ENCODE peak calls at places on chromosomes 2 and 18, in four cellular contexts. S is CD8-positive, alpha-beta T cell; Q is NCI-H345; O is CD8-positive, alpha-beta memory T cell. E is an unnamed sample.

GRCh38 chr18:47263828-47264314 is 12.4 kb upstream of the SKOR2 start:
- DNase-seq in S (no peak), Q (no peak), O (no peak), E (no peak)

GRCh38 chr2:85596486-85597143 is 1.1 kb downstream of the RNF181 start:
- DNase-seq in S (no peak), Q (no peak), O (peak), E (no peak)

GRCh38 chr2:44579136-44579836 is 217.5 kb downstream of the CAMKMT start:
- DNase-seq in S (no peak), Q (no peak), O (no peak), E (no peak)

GRCh38 chr2:130756721-130757195 is 1.4 kb downstream of the AMER3 start:
- DNase-seq in S (no peak), Q (peak), O (no peak), E (no peak)

GRCh38 chr2:47313141-47313691 is 89.7 kb upstream of the MSH2 start:
- DNase-seq in S (no peak), Q (no peak), O (no peak), E (no peak)

GRCh38 chr2:239400000-239400831 is 604 bp downstream of the HDAC4 start:
- DNase-seq in S (no peak), Q (peak), O (peak), E (no peak)

GRCh38 chr2:66693007-66693965 is 258.4 kb downstream of the MEIS1 start:
- DNase-seq in S (no peak), Q (no peak), O (no peak), E (no peak)

GRCh38 chr2:116250376-116250775 is 1564.1 kb upstream of the DDX18 start:
- DNase-seq in S (no peak), Q (no peak), O (no peak), E (no peak)

GRCh38 chr18:13645093-13645492 is 81.3 kb downstream of the FAM210A start:
- DNase-seq in S (no peak), Q (no peak), O (no peak), E (no peak)

GRCh38 chr2:232328516-232329460 is 49.8 kb upstream of the ALPP start:
- DNase-seq in S (no peak), Q (no peak), O (no peak), E (no peak)

GRCh38 chr2:133266926-133267590 is 301.2 kb downstream of the NCKAP5 start:
- DNase-seq in S (no peak), Q (peak), O (no peak), E (no peak)

GRCh38 chr2:112940859-112941258 is 29.9 kb downstream of the IL37 start:
- DNase-seq in S (no peak), Q (no peak), O (no peak), E (no peak)

GRCh38 chr2:64426191-64426952 is 27.6 kb upstream of the LGALSL start:
- DNase-seq in S (no peak), Q (no peak), O (no peak), E (no peak)

GRCh38 chr2:225414902-225415301 is 15.4 kb downstream of the NYAP2 start:
- DNase-seq in S (no peak), Q (no peak), O (no peak), E (no peak)

GRCh38 chr2:133791191-133791590 is 222.9 kb upstream of the NCKAP5 start:
- DNase-seq in S (no peak), Q (no peak), O (no peak), E (no peak)

GRCh38 chr2:237726401-237726830 is 72.2 kb upstream of the RBM44 start:
- DNase-seq in S (no peak), Q (peak), O (no peak), E (no peak)

GRCh38 chr2:49225126-49225525 is 70.8 kb upstream of the FSHR start:
- DNase-seq in S (no peak), Q (no peak), O (no peak), E (no peak)

E was measured in mesothelial cell of epicardium.